ENCODE peak calls at places on chromosomes 7 and 10, in ten cellular contexts. X, M, P, A, L, U, J, Y, R and H are unnamed samples.

GRCh38 chr7:155534691-155535090 is 11.7 kb downstream of the CNPY1 start:
- DNase-seq in X (no peak), M (no peak), P (no peak), A (no peak), L (no peak), U (no peak), J (no peak), Y (no peak), R (no peak), H (no peak)

GRCh38 chr10:78925800-78926319 is 142.9 kb upstream of the ZMIZ1 start:
- DNase-seq in X (peak), M (no peak), P (no peak), A (no peak), L (no peak), U (no peak), J (no peak), Y (no peak), R (no peak), H (no peak)

GRCh38 chr7:99694201-99694911 is 14.6 kb upstream of the CYP3A5 start:
- DNase-seq in X (no peak), M (no peak), P (no peak), A (no peak), L (no peak), U (no peak), J (no peak), Y (no peak), R (no peak), H (no peak)

GRCh38 chr7:117582219-117582704 is 102.4 kb downstream of the CFTR start:
- DNase-seq in X (peak), M (no peak), P (peak), A (no peak), L (no peak), U (no peak), J (no peak), Y (no peak), R (no peak), H (no peak)

GRCh38 chr7:157760004-157760730 is 423.4 kb downstream of the DNAJB6 start:
- DNase-seq in X (no peak), M (peak), P (no peak), A (no peak), L (no peak), U (no peak), J (no peak), Y (no peak), R (no peak), H (no peak)

GRCh38 chr10:10897400-10897799 is 120.3 kb upstream of the CELF2 start:
- DNase-seq in X (no peak), M (no peak), P (no peak), A (no peak), L (no peak), U (no peak), J (no peak), Y (no peak), R (no peak), H (no peak)

GRCh38 chr10:24716295-24716694 is 7.4 kb downstream of the ARHGAP21 start:
- DNase-seq in X (no peak), M (peak), P (no peak), A (no peak), L (no peak), U (no peak), J (no peak), Y (no peak), R (no peak), H (no peak)

GRCh38 chr7:42886129-42886528 is 25.7 kb downstream of the C7orf25 start:
- DNase-seq in X (peak), M (peak), P (no peak), A (no peak), L (no peak), U (no peak), J (no peak), Y (no peak), R (peak), H (no peak)

GRCh38 chr10:122374859-122375721 is 582 bp downstream of the PLEKHA1 start:
- DNase-seq in X (peak), M (peak), P (peak), A (peak), L (peak), U (no peak), J (peak), Y (peak), R (peak), H (peak)

GRCh38 chr10:33553951-33554571 is 219.6 kb upstream of the NRP1 start:
- DNase-seq in X (no peak), M (peak), P (no peak), A (no peak), L (no peak), U (no peak), J (no peak), Y (no peak), R (peak), H (no peak)

GRCh38 chr10:3417096-3417495 is 244.5 kb upstream of the PITRM1 start:
- DNase-seq in X (no peak), M (no peak), P (no peak), A (no peak), L (no peak), U (no peak), J (no peak), Y (no peak), R (no peak), H (no peak)

GRCh38 chr7:38863609-38864291 is 45.2 kb downstream of the VPS41 start:
- DNase-seq in X (no peak), M (no peak), P (no peak), A (no peak), L (peak), U (no peak), J (no peak), Y (no peak), R (peak), H (no peak)

GRCh38 chr7:151008143-151008510 is 16.2 kb downstream of the ATG9B start:
- DNase-seq in X (peak), M (peak), P (no peak), A (no peak), L (no peak), U (no peak), J (no peak), Y (no peak), R (no peak), H (no peak)

GRCh38 chr7:26815452-26815851 is 48.9 kb downstream of the SKAP2 start:
- DNase-seq in X (no peak), M (no peak), P (no peak), A (no peak), L (no peak), U (no peak), J (no peak), Y (no peak), R (no peak), H (no peak)

GRCh38 chr7:47326220-47326619 is 255.7 kb downstream of the TNS3 start:
- DNase-seq in X (peak), M (peak), P (no peak), A (no peak), L (no peak), U (no peak), J (no peak), Y (no peak), R (no peak), H (no peak)

GRCh38 chr10:82288461-82288881 is 413.5 kb downstream of the NRG3 start:
- DNase-seq in X (no peak), M (no peak), P (no peak), A (no peak), L (no peak), U (no peak), J (no peak), Y (no peak), R (no peak), H (peak)

GRCh38 chr7:22597845-22598244 is 97.9 kb upstream of the STEAP1B start:
- DNase-seq in X (peak), M (no peak), P (no peak), A (no peak), L (no peak), U (no peak), J (no peak), Y (no peak), R (no peak), H (peak)

GRCh38 chr7:128381161-128381821 is 19.8 kb upstream of the PRRT4 start:
- DNase-seq in X (no peak), M (peak), P (peak), A (no peak), L (no peak), U (no peak), J (no peak), Y (no peak), R (no peak), H (no peak)

GRCh38 chr7:50531928-50532327 is 33.3 kb downstream of the DDC start:
- DNase-seq in X (no peak), M (no peak), P (no peak), A (no peak), L (peak), U (no peak), J (no peak), Y (no peak), R (no peak), H (no peak)

GRCh38 chr10:31242902-31243301 is 76.1 kb upstream of the ZEB1 start:
- DNase-seq in X (peak), M (no peak), P (no peak), A (peak), L (no peak), U (peak), J (no peak), Y (peak), R (no peak), H (no peak)

GRCh38 chr7:82805527-82805960 is 357.1 kb downstream of the PCLO start:
- DNase-seq in X (peak), M (no peak), P (no peak), A (no peak), L (no peak), U (no peak), J (no peak), Y (no peak), R (no peak), H (peak)

GRCh38 chr7:45324683-45325237 is 167.2 kb downstream of the RAMP3 start:
- DNase-seq in X (peak), M (no peak), P (no peak), A (no peak), L (no peak), U (no peak), J (no peak), Y (no peak), R (peak), H (no peak)

GRCh38 chr7:151867912-151868804 is 8.8 kb downstream of the PRKAG2 start:
- DNase-seq in X (no peak), M (no peak), P (no peak), A (no peak), L (peak), U (no peak), J (no peak), Y (no peak), R (no peak), H (no peak)

GRCh38 chr7:139095194-139095659 is 14.3 kb downstream of the ZC3HAV1 start:
- DNase-seq in X (no peak), M (peak), P (no peak), A (no peak), L (no peak), U (peak), J (no peak), Y (no peak), R (no peak), H (no peak)

GRCh38 chr10:75542902-75543301 is 111.5 kb downstream of the LRMDA start:
- DNase-seq in X (peak), M (no peak), P (peak), A (no peak), L (no peak), U (no peak), J (no peak), Y (no peak), R (no peak), H (no peak)

GRCh38 chr7:139457153-139457946 is 26.1 kb downstream of the KLRG2 start:
- DNase-seq in X (peak), M (no peak), P (no peak), A (no peak), L (no peak), U (no peak), J (no peak), Y (no peak), R (no peak), H (no peak)

GRCh38 chr10:81978238-81978637 is 103.2 kb downstream of the NRG3 start:
- DNase-seq in X (peak), M (peak), P (no peak), A (no peak), L (no peak), U (no peak), J (no peak), Y (no peak), R (no peak), H (no peak)

GRCh38 chr7:132206594-132206993 is 369.7 kb downstream of the PLXNA4 start:
- DNase-seq in X (no peak), M (peak), P (no peak), A (no peak), L (no peak), U (no peak), J (no peak), Y (no peak), R (no peak), H (no peak)

GRCh38 chr10:92544296-92544695 is 29.6 kb downstream of the IDE start:
- DNase-seq in X (peak), M (no peak), P (no peak), A (no peak), L (no peak), U (no peak), J (no peak), Y (no peak), R (peak), H (peak)

GRCh38 chr7:42915356-42915755 is 3.5 kb upstream of the C7orf25 start:
- DNase-seq in X (peak), M (no peak), P (no peak), A (no peak), L (no peak), U (no peak), J (no peak), Y (no peak), R (no peak), H (peak)

GRCh38 chr10:126846469-126846868 is 58.8 kb upstream of the DOCK1 start:
- DNase-seq in X (no peak), M (no peak), P (no peak), A (no peak), L (no peak), U (no peak), J (no peak), Y (no peak), R (no peak), H (no peak)

GRCh38 chr10:125020871-125021270 is 78.9 kb downstream of the ZRANB1 start:
- DNase-seq in X (no peak), M (no peak), P (no peak), A (no peak), L (no peak), U (no peak), J (no peak), Y (no peak), R (no peak), H (no peak)

GRCh38 chr10:12389154-12389734 is 39.9 kb downstream of the CAMK1D start:
- DNase-seq in X (no peak), M (no peak), P (no peak), A (no peak), L (peak), U (no peak), J (no peak), Y (no peak), R (peak), H (no peak)

GRCh38 chr7:100079024-100079560 is 2.4 kb downstream of the ZNF3 start:
- DNase-seq in X (no peak), M (no peak), P (no peak), A (peak), L (no peak), U (no peak), J (peak), Y (no peak), R (no peak), H (peak)

GRCh38 chr7:70694909-70695803 is 436.8 kb upstream of the GALNT17 start:
- DNase-seq in X (peak), M (peak), P (no peak), A (no peak), L (no peak), U (no peak), J (no peak), Y (no peak), R (peak), H (peak)

GRCh38 chr10:70458329-70459060 is 17.0 kb upstream of the NODAL start:
- DNase-seq in X (peak), M (peak), P (peak), A (no peak), L (no peak), U (no peak), J (peak), Y (no peak), R (no peak), H (peak)

GRCh38 chr7:28032738-28033380 is 147.7 kb downstream of the JAZF1 start:
- DNase-seq in X (no peak), M (no peak), P (no peak), A (no peak), L (no peak), U (no peak), J (no peak), Y (no peak), R (no peak), H (no peak)